ENCODE peak calls at places on chromosome 11, in nine cellular contexts. X, M, W, J, Y, D, R, L and A are unnamed samples.

GRCh38 chr11:10902301-10902700 is 44.4 kb upstream of the ZBED5 start:
- DNase-seq in M (no peak), X (no peak), L (peak), J (no peak), Y (peak), D (no peak), W (no peak), R (no peak), A (no peak)

GRCh38 chr11:69551963-69552362 is 70.5 kb downstream of the LINC01488 start:
- DNase-seq in J (no peak), D (no peak), Y (no peak), R (no peak), X (no peak), L (no peak), M (no peak), W (no peak), A (no peak)

GRCh38 chr11:20000393-20001134 is 159.7 kb downstream of the DBX1 start:
- DNase-seq in J (peak), Y (no peak), M (no peak), L (no peak), W (no peak), R (peak), D (no peak), X (no peak), A (no peak)

GRCh38 chr11:93344855-93345333 is 14.4 kb downstream of the DEUP1 start:
- DNase-seq in X (no peak), W (no peak), J (no peak), Y (no peak), R (no peak), D (no peak), M (no peak), L (no peak), A (no peak)

GRCh38 chr11:122146475-122146874 is 30.5 kb upstream of the BLID start:
- DNase-seq in Y (no peak), W (no peak), M (peak), L (no peak), J (no peak), X (no peak), R (peak), D (no peak), A (peak)

GRCh38 chr11:102420547-102420946 is 32.0 kb downstream of the TMEM123 start:
- DNase-seq in J (no peak), X (no peak), Y (no peak), M (no peak), D (no peak), L (no peak), W (no peak), R (no peak), A (no peak)

GRCh38 chr11:121965330-121965729 is 150.7 kb downstream of the BLID start:
- DNase-seq in D (no peak), W (no peak), X (no peak), R (peak), Y (peak), J (no peak), M (peak), L (peak), A (peak)

GRCh38 chr11:85826096-85826855 is 15.3 kb upstream of the SYTL2 start:
- DNase-seq in W (no peak), J (peak), Y (peak), R (peak), M (peak), L (peak), D (peak), X (no peak), A (peak)

GRCh38 chr11:109527496-109527895 is 105.5 kb downstream of the C11orf87 start:
- DNase-seq in J (no peak), D (peak), X (no peak), R (no peak), Y (no peak), W (no peak), L (peak), M (no peak), A (no peak)

GRCh38 chr11:68583047-68583446 is 101.3 kb upstream of the GAL start:
- DNase-seq in D (no peak), L (peak), M (peak), W (no peak), J (no peak), X (no peak), Y (peak), R (no peak), A (peak)

GRCh38 chr11:72239296-72239848 is 4.6 kb downstream of the PHOX2A start:
- DNase-seq in W (peak), J (no peak), D (no peak), M (peak), Y (peak), L (peak), R (no peak), X (no peak), A (no peak)

GRCh38 chr11:82767123-82767522 is 33.5 kb upstream of the FAM181B start:
- DNase-seq in W (no peak), J (no peak), L (no peak), M (no peak), D (no peak), R (no peak), X (no peak), Y (no peak), A (no peak)

GRCh38 chr11:121652982-121653381 is 200.2 kb upstream of the SORL1-AS1 start:
- DNase-seq in J (no peak), M (peak), R (no peak), L (peak), X (no peak), W (no peak), Y (peak), D (no peak), A (no peak)

GRCh38 chr11:66410191-66410590 is 10.6 kb upstream of the NPAS4 start:
- DNase-seq in J (no peak), R (no peak), Y (no peak), W (no peak), M (no peak), D (no peak), L (no peak), X (no peak), A (no peak)

GRCh38 chr11:41250408-41250807 is 209.0 kb downstream of the LRRC4C start:
- DNase-seq in Y (no peak), W (no peak), M (no peak), L (no peak), D (no peak), R (no peak), X (no peak), J (no peak), A (no peak)

GRCh38 chr11:127110542-127110941 is 110.0 kb upstream of the KIRREL3 start:
- DNase-seq in R (no peak), J (no peak), M (no peak), L (no peak), D (no peak), W (no peak), Y (no peak), X (no peak), A (no peak)

GRCh38 chr11:10201343-10201742 is 92.7 kb downstream of the SBF2 start:
- DNase-seq in J (no peak), X (no peak), W (no peak), L (no peak), R (no peak), M (no peak), D (no peak), Y (no peak), A (no peak)

GRCh38 chr11:15969701-15970329 is 386.5 kb downstream of the SOX6 start:
- DNase-seq in M (peak), J (no peak), Y (peak), R (no peak), W (no peak), L (peak), D (no peak), X (no peak), A (peak)

GRCh38 chr11:35478411-35479139 is 46.8 kb downstream of the PAMR1 start:
- DNase-seq in W (no peak), L (no peak), J (peak), X (no peak), M (peak), R (no peak), Y (peak), D (no peak), A (no peak)

GRCh38 chr11:30143098-30143705 is 87.6 kb upstream of the FSHB start:
- DNase-seq in R (peak), J (no peak), X (no peak), L (peak), W (no peak), D (peak), M (peak), Y (peak), A (peak)

GRCh38 chr11:6569706-6570105 is 33.7 kb downstream of the RRP8 start:
- DNase-seq in M (no peak), D (no peak), Y (no peak), W (no peak), J (no peak), R (no peak), L (no peak), X (no peak), A (no peak)

DNA sequence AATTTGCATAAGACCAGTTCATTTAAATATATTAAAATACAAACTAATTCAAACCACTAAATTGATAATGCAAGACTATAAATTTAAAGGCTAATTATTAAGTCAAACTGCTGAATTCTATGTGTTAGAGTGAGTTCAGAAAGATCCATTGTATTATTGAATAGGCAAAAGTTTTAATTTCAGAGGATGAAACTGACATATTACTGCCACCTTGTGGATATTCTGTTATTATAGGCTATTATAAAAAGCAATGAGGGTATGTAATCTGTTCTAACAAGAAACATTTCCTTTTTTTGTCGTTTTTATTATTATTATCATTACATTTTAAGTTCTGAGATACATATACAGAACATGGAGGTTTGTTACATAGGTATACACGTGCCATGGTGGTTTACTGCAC is 20.9 kb upstream of the NAALAD2 start:
- DNase-seq in R (no peak), M (peak), X (no peak), J (no peak), W (no peak), L (peak), Y (peak), D (peak), A (no peak)
- TF ChIP-seq CTCF in R (peak), M (peak), X (no peak), J (peak), W (peak), L (peak), Y (peak), D (peak), A (peak)

DNA sequence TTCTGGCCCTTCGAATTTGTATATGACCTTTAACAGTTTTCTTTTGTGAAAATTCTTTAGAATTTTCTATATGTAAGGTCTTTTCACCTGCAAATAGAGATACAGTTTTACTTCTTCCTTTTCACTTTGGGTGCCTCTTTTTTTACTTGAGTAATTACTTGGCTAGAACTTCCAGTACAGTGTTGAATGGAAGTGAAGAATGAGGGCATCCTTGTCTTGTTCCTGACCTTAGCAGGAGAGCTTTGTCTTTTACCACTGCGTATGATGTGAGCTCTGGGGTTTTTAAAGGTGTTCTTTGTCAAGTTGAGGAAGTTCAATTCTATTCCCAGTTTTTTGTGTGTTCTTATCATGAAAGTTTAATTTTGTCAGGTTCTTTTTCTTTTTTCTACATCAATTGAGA is 21.6 kb downstream of the ZFP91 start:
- DNase-seq in Y (no peak), R (no peak), M (no peak), L (no peak), J (no peak), W (no peak), D (no peak), X (no peak), A (no peak)
- TF ChIP-seq CTCF in Y (no peak), R (no peak), M (no peak), L (no peak), J (no peak), W (no peak), D (no peak), X (no peak), A (no peak)

DNA sequence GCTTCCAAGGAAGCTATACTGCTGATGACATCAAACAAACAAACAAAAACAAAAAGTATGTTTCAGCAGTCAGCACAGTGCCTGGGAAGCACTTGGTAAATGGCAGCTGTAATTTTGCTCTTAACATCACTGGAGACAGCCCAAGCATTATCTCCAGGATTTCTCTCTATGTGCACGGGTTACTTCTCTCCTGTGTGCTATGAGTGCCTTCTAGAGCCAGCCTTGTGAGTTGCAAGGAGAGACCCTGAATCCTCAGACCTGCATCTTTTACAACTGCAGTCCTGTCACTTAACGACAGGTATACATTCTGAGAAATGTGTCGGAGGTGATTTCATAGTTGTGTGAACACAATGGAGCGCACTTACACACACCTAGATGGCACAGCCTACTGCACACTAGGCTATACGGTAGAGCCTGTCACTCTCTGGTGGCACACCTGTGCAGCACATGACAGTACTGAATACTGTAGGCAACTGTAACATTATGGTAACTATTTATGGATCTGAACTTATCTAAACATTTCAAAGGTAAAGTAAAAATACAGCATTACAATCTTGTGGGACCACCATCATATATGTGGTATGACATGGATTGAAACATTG is 662.5 kb upstream of the B3GAT1 start:
- DNase-seq in J (no peak), D (no peak), X (no peak), L (peak), M (no peak), W (no peak), R (no peak), Y (peak), A (no peak)
- TF ChIP-seq CTCF in J (no peak), D (peak), X (no peak), L (peak), M (no peak), W (no peak), R (no peak), Y (no peak), A (peak)

GRCh38 chr11:62433141-62433543 is 14.3 kb downstream of the SCGB1A1 start:
- DNase-seq in Y (no peak), W (no peak), D (no peak), R (no peak), M (no peak), X (no peak), J (no peak), L (no peak), A (no peak)
- TF ChIP-seq CTCF in Y (no peak), W (no peak), D (no peak), R (no peak), M (no peak), X (no peak), J (no peak), L (no peak), A (no peak)

GRCh38 chr11:61697093-61697492 is 16.9 kb downstream of the DAGLA start:
- DNase-seq in W (no peak), Y (no peak), R (peak), D (no peak), J (peak), L (no peak), M (no peak), X (no peak), A (no peak)

GRCh38 chr11:61696602-61697001 is 16.4 kb downstream of the DAGLA start:
- DNase-seq in X (no peak), D (no peak), M (no peak), J (no peak), L (no peak), Y (peak), R (no peak), W (no peak), A (no peak)

GRCh38 chr11:61694971-61695706 is 14.9 kb downstream of the DAGLA start:
- DNase-seq in Y (no peak), M (no peak), L (no peak), J (peak), X (no peak), D (no peak), W (no peak), R (no peak), A (no peak)

GRCh38 chr11:61693897-61694840 is 14.0 kb downstream of the DAGLA start:
- DNase-seq in R (no peak), L (no peak), Y (no peak), D (no peak), M (no peak), X (no peak), J (peak), W (no peak), A (no peak)

GRCh38 chr11:61695917-61696316 is 15.7 kb downstream of the DAGLA start:
- DNase-seq in W (peak), Y (peak), J (peak), D (no peak), X (peak), M (peak), R (peak), L (peak), A (peak)
- TF ChIP-seq CTCF in W (no peak), Y (peak), J (no peak), D (no peak), X (no peak), M (no peak), R (no peak), L (peak), A (peak)

GRCh38 chr11:128375941-128376340 is 211.4 kb downstream of the ETS1 start:
- DNase-seq in L (no peak), W (no peak), J (no peak), Y (no peak), D (no peak), X (no peak), R (no peak), M (no peak), A (no peak)

GRCh38 chr11:128379587-128380279 is 207.6 kb downstream of the ETS1 start:
- DNase-seq in R (no peak), J (no peak), D (no peak), M (no peak), L (no peak), Y (no peak), X (no peak), W (no peak), A (no peak)

DNA sequence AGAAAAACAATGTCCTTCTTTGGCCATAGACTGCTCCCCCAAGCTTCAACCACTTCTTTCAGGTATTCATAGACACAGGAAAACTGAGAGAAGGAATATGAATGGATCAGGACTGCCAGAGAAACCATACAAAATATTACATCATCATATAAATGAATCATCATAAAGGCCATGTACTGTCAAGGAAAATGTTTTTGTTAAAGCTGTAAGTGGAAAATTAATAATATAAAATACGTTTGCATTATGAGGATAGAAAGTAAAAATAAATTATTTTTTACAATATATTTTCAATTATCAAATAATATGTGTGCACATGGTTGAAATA is 207.1 kb downstream of the ETS1 start:
- DNase-seq in L (peak), M (no peak), X (no peak), Y (no peak), J (no peak), D (no peak), W (no peak), R (no peak), A (no peak)
- TF ChIP-seq CTCF in L (no peak), M (no peak), X (no peak), Y (no peak), J (no peak), D (no peak), W (no peak), R (no peak), A (no peak)

GRCh38 chr11:58788355-58789023 is 56.0 kb downstream of the GLYATL2 start:
- DNase-seq in J (peak), R (peak), L (peak), D (peak), W (no peak), Y (peak), M (peak), X (no peak), A (peak)
- TF ChIP-seq CTCF in J (peak), R (peak), L (peak), D (peak), W (peak), Y (peak), M (peak), X (no peak), A (peak)

DNA sequence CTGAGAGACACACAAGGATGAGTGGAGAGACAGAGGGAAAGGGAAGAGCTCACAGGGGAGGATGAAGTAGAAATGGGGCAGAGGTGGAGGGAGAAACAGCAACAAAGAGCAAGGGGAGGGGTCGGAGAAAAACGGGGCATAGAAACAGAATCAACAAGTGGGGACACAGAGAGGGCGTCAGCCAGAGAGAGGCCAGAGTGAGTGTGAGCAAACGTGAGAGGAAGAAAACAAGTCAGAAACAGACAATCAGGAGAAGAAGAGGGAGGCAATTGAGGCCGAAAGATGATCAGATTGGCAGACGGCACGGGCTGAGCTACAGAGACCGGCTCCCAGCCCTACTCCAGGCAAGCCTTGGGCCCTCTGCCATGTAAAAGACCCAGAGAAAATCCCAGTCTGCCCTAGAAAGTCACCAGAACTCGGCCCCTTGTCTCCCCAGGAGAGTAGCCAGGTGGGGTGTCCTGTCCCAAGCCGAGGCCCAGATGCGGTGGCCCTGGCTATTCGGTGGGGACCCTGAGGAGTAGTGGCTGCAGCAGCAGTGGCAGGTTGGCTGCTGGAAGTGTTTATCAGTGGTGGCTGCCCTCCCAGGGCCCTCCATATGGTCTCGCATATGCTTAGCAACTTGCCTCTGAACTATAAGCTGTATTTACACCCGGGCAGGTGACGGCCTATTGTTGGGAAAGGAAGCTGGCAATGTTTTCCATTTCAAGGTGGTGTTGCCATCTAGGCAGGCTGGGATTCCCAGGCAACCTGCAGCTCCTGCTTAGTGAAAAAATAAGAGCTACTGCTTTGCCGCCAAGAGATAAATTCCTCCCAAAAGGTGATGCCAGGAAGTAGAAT is 14.8 kb upstream of the TSPAN18 start:
- DNase-seq in M (no peak), J (no peak), Y (no peak), X (no peak), R (no peak), D (no peak), W (no peak), L (no peak), A (no peak)
- TF ChIP-seq CTCF in M (no peak), J (no peak), Y (no peak), X (no peak), R (no peak), D (no peak), W (no peak), L (no peak), A (no peak)

GRCh38 chr11:65014146-65014960 is at the start of gene ARL2:
- DNase-seq in L (no peak), Y (no peak), M (no peak), X (peak), W (peak), R (no peak), D (peak), J (no peak), A (no peak)

GRCh38 chr11:65013130-65013691 is 749 bp upstream of the ARL2 start:
- DNase-seq in L (peak), W (peak), X (no peak), Y (peak), D (peak), J (peak), M (peak), R (no peak), A (peak)

GRCh38 chr11:65016705-65017104 is 2.7 kb downstream of the ARL2 start:
- DNase-seq in R (no peak), M (no peak), Y (no peak), W (no peak), L (no peak), J (no peak), X (no peak), D (no peak), A (no peak)

GRCh38 chr11:65017927-65018326 is 4.0 kb downstream of the ARL2 start:
- DNase-seq in M (no peak), D (no peak), J (no peak), X (no peak), W (no peak), L (no peak), Y (no peak), R (no peak), A (no peak)

GRCh38 chr11:65013692-65014145 is 241 bp upstream of the ARL2 start:
- DNase-seq in L (peak), R (peak), D (peak), M (peak), J (peak), X (peak), Y (peak), W (no peak), A (peak)
- TF ChIP-seq CTCF in L (no peak), R (no peak), D (no peak), M (peak), J (no peak), X (no peak), Y (no peak), W (no peak), A (no peak)

GRCh38 chr11:62841361-62842170 is 2.2 kb upstream of the WDR74 start:
- DNase-seq in X (peak), D (peak), L (peak), Y (peak), J (peak), M (peak), W (peak), R (peak), A (peak)
- TF ChIP-seq CTCF in X (no peak), D (no peak), L (no peak), Y (no peak), J (no peak), M (no peak), W (no peak), R (no peak), A (no peak)